ENCODE peak calls at places on chromosomes 6 and 20, in four cellular contexts. One of them, this sample, is unnamed.

GRCh38 chr6:116888732-116889360 is 11.8 kb downstream of the RFX6 start:
- DNase-seq in dorsolateral prefrontal cortex: no peak
- DNase-seq in thoracic aorta: no peak
- DNase-seq in heart left ventricle: no peak
- DNase-seq in this sample: no peak

GRCh38 chr6:30998785-30999184 is 11.5 kb upstream of the MUC22 start:
- DNase-seq in dorsolateral prefrontal cortex: no peak
- DNase-seq in thoracic aorta: no peak
- DNase-seq in heart left ventricle: no peak
- DNase-seq in this sample: no peak

GRCh38 chr6:49550413-49551125 is at the start of gene C6orf141:
- DNase-seq in dorsolateral prefrontal cortex: no peak
- DNase-seq in thoracic aorta: no peak
- DNase-seq in heart left ventricle: no peak
- DNase-seq in this sample: peak

GRCh38 chr20:60123096-60123495 is 164.9 kb downstream of the CDH26 start:
- DNase-seq in dorsolateral prefrontal cortex: no peak
- DNase-seq in thoracic aorta: no peak
- DNase-seq in heart left ventricle: no peak
- DNase-seq in this sample: no peak

GRCh38 chr6:38110407-38111025 is 291.0 kb downstream of the ZFAND3 start:
- DNase-seq in dorsolateral prefrontal cortex: no peak
- DNase-seq in thoracic aorta: no peak
- DNase-seq in heart left ventricle: no peak
- DNase-seq in this sample: no peak

GRCh38 chr6:118054082-118054481 is 147.0 kb downstream of the SLC35F1 start:
- DNase-seq in dorsolateral prefrontal cortex: no peak
- DNase-seq in thoracic aorta: no peak
- DNase-seq in heart left ventricle: no peak
- DNase-seq in this sample: no peak

GRCh38 chr6:150301871-150302800 is 66.7 kb upstream of the IYD start:
- DNase-seq in dorsolateral prefrontal cortex: no peak
- DNase-seq in thoracic aorta: no peak
- DNase-seq in heart left ventricle: no peak
- DNase-seq in this sample: peak

GRCh38 chr6:134358320-134358719 is 40.4 kb upstream of the SGK1 start:
- DNase-seq in dorsolateral prefrontal cortex: no peak
- DNase-seq in thoracic aorta: no peak
- DNase-seq in heart left ventricle: no peak
- DNase-seq in this sample: no peak

GRCh38 chr6:16157909-16158308 is 29.0 kb downstream of the MYLIP start:
- DNase-seq in dorsolateral prefrontal cortex: peak
- DNase-seq in thoracic aorta: no peak
- DNase-seq in heart left ventricle: no peak
- DNase-seq in this sample: no peak

GRCh38 chr6:105819774-105820173 is 266.4 kb upstream of the PRDM1 start:
- DNase-seq in dorsolateral prefrontal cortex: no peak
- DNase-seq in thoracic aorta: no peak
- DNase-seq in heart left ventricle: no peak
- DNase-seq in this sample: no peak

GRCh38 chr6:7505196-7505699 is 36.2 kb upstream of the DSP start:
- DNase-seq in dorsolateral prefrontal cortex: no peak
- DNase-seq in thoracic aorta: no peak
- DNase-seq in heart left ventricle: no peak
- DNase-seq in this sample: peak

GRCh38 chr6:11614534-11615213 is 77.1 kb downstream of the TMEM170B start:
- DNase-seq in dorsolateral prefrontal cortex: no peak
- DNase-seq in thoracic aorta: no peak
- DNase-seq in heart left ventricle: no peak
- DNase-seq in this sample: no peak

GRCh38 chr6:145380186-145380585 is 355.1 kb downstream of the EPM2A start:
- DNase-seq in dorsolateral prefrontal cortex: no peak
- DNase-seq in thoracic aorta: no peak
- DNase-seq in heart left ventricle: no peak
- DNase-seq in this sample: no peak

GRCh38 chr20:63461364-63461763 is 11.1 kb downstream of the KCNQ2 start:
- DNase-seq in dorsolateral prefrontal cortex: no peak
- DNase-seq in thoracic aorta: no peak
- DNase-seq in heart left ventricle: no peak
- DNase-seq in this sample: no peak

GRCh38 chr20:21240394-21240793 is 62.7 kb upstream of the XRN2 start:
- DNase-seq in dorsolateral prefrontal cortex: no peak
- DNase-seq in thoracic aorta: no peak
- DNase-seq in heart left ventricle: no peak
- DNase-seq in this sample: no peak

GRCh38 chr20:54929191-54929590 is 453.8 kb downstream of the DOK5 start:
- DNase-seq in dorsolateral prefrontal cortex: no peak
- DNase-seq in thoracic aorta: no peak
- DNase-seq in heart left ventricle: no peak
- DNase-seq in this sample: no peak

GRCh38 chr6:42523158-42523814 is 40.5 kb upstream of the UBR2 start:
- DNase-seq in dorsolateral prefrontal cortex: no peak
- DNase-seq in thoracic aorta: no peak
- DNase-seq in heart left ventricle: no peak
- DNase-seq in this sample: no peak

GRCh38 chr20:2353231-2353630 is 27.5 kb upstream of the TGM6 start:
- DNase-seq in dorsolateral prefrontal cortex: no peak
- DNase-seq in thoracic aorta: no peak
- DNase-seq in heart left ventricle: no peak
- DNase-seq in this sample: no peak

GRCh38 chr6:30947231-30947630 is 6.5 kb downstream of the MUCL3 start:
- DNase-seq in dorsolateral prefrontal cortex: no peak
- DNase-seq in thoracic aorta: no peak
- DNase-seq in heart left ventricle: no peak
- DNase-seq in this sample: no peak

GRCh38 chr6:79671605-79672266 is 40.6 kb downstream of the SH3BGRL2 start:
- DNase-seq in dorsolateral prefrontal cortex: no peak
- DNase-seq in thoracic aorta: no peak
- DNase-seq in heart left ventricle: no peak
- DNase-seq in this sample: peak

GRCh38 chr20:15619341-15619740 is 953.9 kb downstream of the KIF16B start:
- DNase-seq in dorsolateral prefrontal cortex: no peak
- DNase-seq in thoracic aorta: no peak
- DNase-seq in heart left ventricle: no peak
- DNase-seq in this sample: no peak

GRCh38 chr6:108452725-108453195 is 108.0 kb upstream of the FOXO3 start:
- DNase-seq in dorsolateral prefrontal cortex: no peak
- DNase-seq in thoracic aorta: no peak
- DNase-seq in heart left ventricle: no peak
- DNase-seq in this sample: no peak

GRCh38 chr20:2585811-2586210 is 49.4 kb downstream of the TMC2 start:
- DNase-seq in dorsolateral prefrontal cortex: no peak
- DNase-seq in thoracic aorta: no peak
- DNase-seq in heart left ventricle: no peak
- DNase-seq in this sample: no peak

GRCh38 chr20:48339147-48339985 is 488.4 kb downstream of the PREX1 start:
- DNase-seq in dorsolateral prefrontal cortex: peak
- DNase-seq in thoracic aorta: no peak
- DNase-seq in heart left ventricle: no peak
- DNase-seq in this sample: no peak

GRCh38 chr6:83985715-83986114 is 47.9 kb upstream of the MRAP2 start:
- DNase-seq in dorsolateral prefrontal cortex: no peak
- DNase-seq in thoracic aorta: no peak
- DNase-seq in heart left ventricle: no peak
- DNase-seq in this sample: no peak

GRCh38 chr6:157859775-157860504 is 36.9 kb downstream of the SNX9 start:
- DNase-seq in dorsolateral prefrontal cortex: no peak
- DNase-seq in thoracic aorta: no peak
- DNase-seq in heart left ventricle: no peak
- DNase-seq in this sample: no peak

GRCh38 chr20:62335532-62335931 is 31.6 kb downstream of the LAMA5 start:
- DNase-seq in dorsolateral prefrontal cortex: no peak
- DNase-seq in thoracic aorta: no peak
- DNase-seq in heart left ventricle: peak
- DNase-seq in this sample: no peak

GRCh38 chr6:125512621-125513020 is 210.9 kb upstream of the HDDC2 start:
- DNase-seq in dorsolateral prefrontal cortex: no peak
- DNase-seq in thoracic aorta: no peak
- DNase-seq in heart left ventricle: no peak
- DNase-seq in this sample: peak

GRCh38 chr20:59421089-59421488 is 120.7 kb downstream of the EDN3 start:
- DNase-seq in dorsolateral prefrontal cortex: no peak
- DNase-seq in thoracic aorta: no peak
- DNase-seq in heart left ventricle: no peak
- DNase-seq in this sample: no peak

GRCh38 chr6:81985191-81985590 is 232.7 kb upstream of the TENT5A start:
- DNase-seq in dorsolateral prefrontal cortex: no peak
- DNase-seq in thoracic aorta: no peak
- DNase-seq in heart left ventricle: no peak
- DNase-seq in this sample: no peak

GRCh38 chr6:132067286-132067685 is 116.1 kb upstream of the CCN2 start:
- DNase-seq in dorsolateral prefrontal cortex: no peak
- DNase-seq in thoracic aorta: no peak
- DNase-seq in heart left ventricle: no peak
- DNase-seq in this sample: no peak

GRCh38 chr6:131159578-131159977 is 24.3 kb downstream of the AKAP7 start:
- DNase-seq in dorsolateral prefrontal cortex: no peak
- DNase-seq in thoracic aorta: no peak
- DNase-seq in heart left ventricle: no peak
- DNase-seq in this sample: no peak

GRCh38 chr20:47306755-47307370 is 49.6 kb downstream of the ZMYND8 start:
- DNase-seq in dorsolateral prefrontal cortex: no peak
- DNase-seq in thoracic aorta: no peak
- DNase-seq in heart left ventricle: no peak
- DNase-seq in this sample: no peak

GRCh38 chr6:93676506-93676905 is 257.1 kb upstream of the EPHA7 start:
- DNase-seq in dorsolateral prefrontal cortex: no peak
- DNase-seq in thoracic aorta: no peak
- DNase-seq in heart left ventricle: no peak
- DNase-seq in this sample: no peak

DNA sequence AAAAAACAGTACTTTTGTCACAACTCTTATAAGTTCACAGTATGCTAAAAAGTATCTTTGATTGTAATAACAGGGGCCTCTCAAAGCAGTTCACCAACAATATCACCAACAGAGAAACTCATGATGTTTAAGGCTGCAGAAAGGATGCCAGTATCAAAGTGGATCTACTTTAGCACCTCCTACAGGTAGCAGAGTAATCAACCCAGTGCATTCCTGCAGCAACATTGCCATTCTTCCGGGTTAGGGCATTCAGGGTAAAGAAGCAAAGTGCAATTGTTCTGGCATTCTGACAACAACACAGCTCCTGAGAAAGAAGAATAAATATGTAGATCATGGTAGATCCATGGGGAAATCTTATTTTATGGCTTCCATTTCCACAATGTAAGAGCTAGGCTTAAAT is 7.6 kb upstream of the SLC17A4 start:
- DNase-seq in dorsolateral prefrontal cortex: no peak
- DNase-seq in thoracic aorta: no peak
- DNase-seq in heart left ventricle: no peak
- DNase-seq in this sample: no peak
- TF ChIP-seq CTCF in dorsolateral prefrontal cortex: no peak
- TF ChIP-seq CTCF in thoracic aorta: no peak
- TF ChIP-seq CTCF in heart left ventricle: no peak
- TF ChIP-seq CTCF in this sample: no peak

GRCh38 chr6:85344996-85345395 is 104.9 kb upstream of the NT5E start:
- DNase-seq in dorsolateral prefrontal cortex: no peak
- DNase-seq in thoracic aorta: no peak
- DNase-seq in heart left ventricle: no peak
- DNase-seq in this sample: no peak

GRCh38 chr6:85346196-85346595 is 103.7 kb upstream of the NT5E start:
- DNase-seq in dorsolateral prefrontal cortex: no peak
- DNase-seq in thoracic aorta: no peak
- DNase-seq in heart left ventricle: no peak
- DNase-seq in this sample: no peak

GRCh38 chr6:85347787-85348186 is 102.1 kb upstream of the NT5E start:
- DNase-seq in dorsolateral prefrontal cortex: no peak
- DNase-seq in thoracic aorta: no peak
- DNase-seq in heart left ventricle: no peak
- DNase-seq in this sample: no peak

GRCh38 chr6:85353012-85353411 is 96.9 kb upstream of the NT5E start:
- DNase-seq in dorsolateral prefrontal cortex: no peak
- DNase-seq in thoracic aorta: no peak
- DNase-seq in heart left ventricle: no peak
- DNase-seq in this sample: no peak

GRCh38 chr6:85348643-85349042 is 101.2 kb upstream of the NT5E start:
- DNase-seq in dorsolateral prefrontal cortex: no peak
- DNase-seq in thoracic aorta: no peak
- DNase-seq in heart left ventricle: no peak
- DNase-seq in this sample: no peak
- TF ChIP-seq CTCF in dorsolateral prefrontal cortex: peak
- TF ChIP-seq CTCF in thoracic aorta: no peak
- TF ChIP-seq CTCF in heart left ventricle: no peak
- TF ChIP-seq CTCF in this sample: no peak

GRCh38 chr6:40876336-40876735 is 162.7 kb downstream of the UNC5CL start:
- DNase-seq in dorsolateral prefrontal cortex: no peak
- DNase-seq in thoracic aorta: no peak
- DNase-seq in heart left ventricle: no peak
- DNase-seq in this sample: no peak

GRCh38 chr6:40879169-40879568 is 159.9 kb downstream of the UNC5CL start:
- DNase-seq in dorsolateral prefrontal cortex: no peak
- DNase-seq in thoracic aorta: no peak
- DNase-seq in heart left ventricle: no peak
- DNase-seq in this sample: no peak

GRCh38 chr6:40877362-40877761 is 161.7 kb downstream of the UNC5CL start:
- DNase-seq in dorsolateral prefrontal cortex: no peak
- DNase-seq in thoracic aorta: no peak
- DNase-seq in heart left ventricle: no peak
- DNase-seq in this sample: peak

GRCh38 chr6:40874495-40874894 is 164.5 kb downstream of the UNC5CL start:
- DNase-seq in dorsolateral prefrontal cortex: no peak
- DNase-seq in thoracic aorta: no peak
- DNase-seq in heart left ventricle: no peak
- DNase-seq in this sample: no peak
- TF ChIP-seq CTCF in dorsolateral prefrontal cortex: no peak
- TF ChIP-seq CTCF in thoracic aorta: no peak
- TF ChIP-seq CTCF in heart left ventricle: no peak
- TF ChIP-seq CTCF in this sample: no peak

DNA sequence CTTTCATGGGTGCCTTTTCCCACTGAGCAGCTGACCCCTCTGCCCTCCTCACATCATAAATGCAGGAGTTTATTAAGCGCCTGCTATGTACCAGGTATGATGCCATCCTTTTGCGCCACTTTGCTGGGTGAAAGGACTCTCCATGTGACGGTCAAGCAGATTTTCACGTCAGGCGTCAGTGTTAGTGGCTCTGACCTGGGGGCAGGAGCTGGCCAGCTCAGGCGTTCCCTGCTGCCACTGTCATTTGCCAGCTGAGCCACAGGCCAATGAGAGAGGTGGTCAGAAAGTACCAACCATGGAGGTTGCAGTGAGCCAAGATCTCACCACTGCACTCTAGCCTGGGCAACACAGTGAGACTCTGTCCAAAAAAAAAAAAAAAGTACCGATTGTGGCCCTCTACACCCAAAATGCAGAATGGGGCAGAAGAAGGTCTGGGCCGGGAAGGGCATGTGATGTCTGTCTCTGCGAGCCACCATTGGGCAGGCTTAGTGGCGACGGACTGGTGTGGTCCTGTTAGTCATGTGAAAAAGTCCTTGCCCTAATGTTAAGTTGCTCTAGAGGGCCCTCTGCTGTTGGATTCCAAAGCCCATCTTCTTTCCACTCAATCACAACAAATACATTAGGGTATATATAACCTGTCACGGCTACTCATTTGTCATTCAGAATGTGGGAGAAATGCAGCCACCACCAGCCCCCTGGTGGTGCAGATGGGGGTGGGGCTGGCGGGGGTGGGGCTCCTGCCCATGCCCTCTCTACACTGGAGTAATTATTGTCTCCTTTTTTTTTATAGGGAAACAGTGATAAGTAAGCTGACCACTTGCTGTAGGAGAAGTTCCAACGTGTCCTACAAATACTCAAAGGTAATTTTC is 18.4 kb upstream of the SLC22A1 start:
- DNase-seq in dorsolateral prefrontal cortex: no peak
- DNase-seq in thoracic aorta: no peak
- DNase-seq in heart left ventricle: no peak
- DNase-seq in this sample: peak
- TF ChIP-seq CTCF in dorsolateral prefrontal cortex: no peak
- TF ChIP-seq CTCF in thoracic aorta: peak
- TF ChIP-seq CTCF in heart left ventricle: no peak
- TF ChIP-seq CTCF in this sample: peak

This sample was measured in activated CD8-positive, alpha-beta T cell treated with anti-CD3 and anti-CD28 coated beads for 36 hours.